ENCODE peak calls at places on chromosomes 1 and 21, in seven cellular contexts. V is hypothalamus, I is HT1080, N is Right ventricle myocardium superior, S is posterior cingulate gyrus, C is fibroblast of mammary gland, W is Calu3. T is an unnamed sample.

GRCh38 chr1:168836469-168836868 is 107.5 kb upstream of the DPT start:
- DNase-seq in V (no peak), I (no peak), N (no peak), S (no peak), C (no peak), W (no peak), T (no peak)

GRCh38 chr1:178969226-178969987 is 56.3 kb upstream of the FAM20B start:
- DNase-seq in V (no peak), I (no peak), N (no peak), S (no peak), C (no peak), W (no peak), T (no peak)

GRCh38 chr21:37800496-37801061 is 115.7 kb downstream of the KCNJ6 start:
- DNase-seq in V (no peak), I (no peak), N (no peak), S (no peak), C (no peak), W (no peak), T (no peak)

GRCh38 chr1:201307239-201307638 is 23.9 kb downstream of the PKP1 start:
- DNase-seq in V (no peak), I (peak; percentile 42), N (no peak), S (no peak), C (peak; percentile 52), W (no peak), T (no peak)

GRCh38 chr1:95071539-95071938 is 1.2 kb downstream of the ALG14 start:
- DNase-seq in V (no peak), I (no peak), N (no peak), S (no peak), C (no peak), W (no peak), T (no peak)

GRCh38 chr1:184272178-184272866 is 114.5 kb upstream of the C1orf21 start:
- DNase-seq in V (no peak), I (peak; percentile 52), N (no peak), S (no peak), C (no peak), W (no peak), T (no peak)

GRCh38 chr1:243959998-243960397 is 91.1 kb upstream of the ZBTB18 start:
- DNase-seq in V (peak; percentile 9), I (no peak), N (no peak), S (peak; percentile 42), C (no peak), W (no peak), T (no peak)

GRCh38 chr1:153478692-153479618 is 18.5 kb upstream of the S100A7 start:
- DNase-seq in V (no peak), I (no peak), N (no peak), S (no peak), C (no peak), W (no peak), T (no peak)

GRCh38 chr1:157096881-157097280 is 2.7 kb downstream of the ETV3L start:
- DNase-seq in V (no peak), I (no peak), N (no peak), S (no peak), C (no peak), W (no peak), T (no peak)

GRCh38 chr1:228150458-228151169 is 884 bp downstream of the GJC2 start:
- DNase-seq in V (peak; percentile 73), I (no peak), N (peak; percentile 83), S (no peak), C (peak; percentile 94), W (no peak), T (no peak)

GRCh38 chr21:46100426-46100825 is 2.5 kb downstream of the COL6A2 start:
- DNase-seq in V (no peak), I (peak; percentile 50), N (no peak), S (no peak), C (peak; percentile 85), W (no peak), T (no peak)

GRCh38 chr1:8427493-8427892 is 109.6 kb downstream of the SLC45A1 start:
- DNase-seq in V (no peak), I (no peak), N (no peak), S (no peak), C (no peak), W (no peak), T (no peak)

GRCh38 chr1:144101397-144102050 is 129.7 kb upstream of the FAM72C start:
- DNase-seq in V (no peak), I (peak; percentile 10), N (peak; percentile 56), S (peak; percentile 19), C (peak; percentile 13), W (no peak), T (no peak)

GRCh38 chr1:164440222-164440621 is 118.8 kb upstream of the PBX1 start:
- DNase-seq in V (peak; percentile 44), I (no peak), N (no peak), S (no peak), C (peak; percentile 24), W (peak; percentile 11), T (no peak)

GRCh38 chr1:42738678-42739226 is 1.3 kb downstream of the CLDN19 start:
- DNase-seq in V (no peak), I (no peak), N (no peak), S (no peak), C (no peak), W (no peak), T (no peak)

GRCh38 chr1:22790232-22791008 is 79.8 kb downstream of the EPHB2 start:
- DNase-seq in V (no peak), I (no peak), N (peak; percentile 73), S (no peak), C (no peak), W (peak; percentile 45), T (no peak)

GRCh38 chr1:110380667-110381283 is 10.1 kb downstream of the SLC16A4 start:
- DNase-seq in V (no peak), I (no peak), N (no peak), S (no peak), C (peak; percentile 88), W (no peak), T (no peak)

GRCh38 chr1:177020861-177021589 is 143.5 kb downstream of the ASTN1 start:
- DNase-seq in V (no peak), I (no peak), N (no peak), S (no peak), C (peak; percentile 30), W (no peak), T (no peak)

GRCh38 chr1:110370827-110371226 is 20.0 kb downstream of the SLC16A4 start:
- DNase-seq in V (no peak), I (peak; percentile 65), N (no peak), S (no peak), C (peak; percentile 77), W (no peak), T (no peak)

GRCh38 chr1:187074445-187075045 is 245.8 kb downstream of the PLA2G4A start:
- DNase-seq in V (no peak), I (no peak), N (no peak), S (no peak), C (no peak), W (no peak), T (no peak)

GRCh38 chr1:228876187-228876586 is 140.9 kb downstream of the RHOU start:
- DNase-seq in V (no peak), I (no peak), N (no peak), S (no peak), C (no peak), W (no peak), T (no peak)

GRCh38 chr1:212667223-212668139 is 32.2 kb downstream of the BATF3 start:
- DNase-seq in V (no peak), I (peak; percentile 91), N (no peak), S (no peak), C (peak; percentile 97), W (peak; percentile 44), T (no peak)

GRCh38 chr21:35204850-35205564 is 155.9 kb upstream of the RUNX1 start:
- DNase-seq in V (peak; percentile 26), I (no peak), N (peak; percentile 81), S (peak; percentile 49), C (peak; percentile 95), W (no peak), T (peak; percentile 17)

GRCh38 chr1:164587617-164588367 is 28.8 kb downstream of the PBX1 start:
- DNase-seq in V (no peak), I (no peak), N (no peak), S (no peak), C (no peak), W (no peak), T (no peak)

T was measured in caudate nucleus.